ENCODE peak calls at places on chromosomes 12 and 14, in six cellular contexts. One of them, this sample, is unnamed.

GRCh38 chr12:65269603-65270002 is 8.9 kb upstream of the MSRB3 start:
- DNase-seq in SK-N-SH: no peak
- DNase-seq in adrenal gland: no peak
- DNase-seq in B cell: no peak
- DNase-seq in substantia nigra: no peak
- DNase-seq in CD8-positive, alpha-beta T cell: no peak
- DNase-seq in this sample: no peak

GRCh38 chr14:50736932-50737419 is 68.9 kb upstream of the SAV1 start:
- DNase-seq in SK-N-SH: no peak
- DNase-seq in adrenal gland: no peak
- DNase-seq in B cell: no peak
- DNase-seq in substantia nigra: no peak
- DNase-seq in CD8-positive, alpha-beta T cell: no peak
- DNase-seq in this sample: no peak

GRCh38 chr14:90778468-90779255 is 37.6 kb downstream of the TTC7B start:
- DNase-seq in SK-N-SH: no peak
- DNase-seq in adrenal gland: no peak
- DNase-seq in B cell: no peak
- DNase-seq in substantia nigra: no peak
- DNase-seq in CD8-positive, alpha-beta T cell: no peak
- DNase-seq in this sample: no peak

GRCh38 chr12:7352661-7353060 is 48.8 kb downstream of the ACSM4 start:
- DNase-seq in SK-N-SH: no peak
- DNase-seq in adrenal gland: no peak
- DNase-seq in B cell: no peak
- DNase-seq in substantia nigra: no peak
- DNase-seq in CD8-positive, alpha-beta T cell: no peak
- DNase-seq in this sample: no peak

GRCh38 chr12:75834591-75834990 is 197.0 kb downstream of the PHLDA1 start:
- DNase-seq in SK-N-SH: no peak
- DNase-seq in adrenal gland: no peak
- DNase-seq in B cell: no peak
- DNase-seq in substantia nigra: no peak
- DNase-seq in CD8-positive, alpha-beta T cell: no peak
- DNase-seq in this sample: no peak

GRCh38 chr14:51294951-51295350 is 54.9 kb downstream of the TMX1 start:
- DNase-seq in SK-N-SH: peak
- DNase-seq in adrenal gland: no peak
- DNase-seq in B cell: no peak
- DNase-seq in substantia nigra: no peak
- DNase-seq in CD8-positive, alpha-beta T cell: no peak
- DNase-seq in this sample: no peak

GRCh38 chr14:61270714-61271113 is 10.4 kb downstream of the TMEM30B start:
- DNase-seq in SK-N-SH: no peak
- DNase-seq in adrenal gland: no peak
- DNase-seq in B cell: no peak
- DNase-seq in substantia nigra: no peak
- DNase-seq in CD8-positive, alpha-beta T cell: no peak
- DNase-seq in this sample: no peak

GRCh38 chr14:77140343-77140936 is 1.2 kb downstream of the ZDHHC22 start:
- DNase-seq in SK-N-SH: no peak
- DNase-seq in adrenal gland: no peak
- DNase-seq in B cell: no peak
- DNase-seq in substantia nigra: no peak
- DNase-seq in CD8-positive, alpha-beta T cell: no peak
- DNase-seq in this sample: no peak

GRCh38 chr12:93707836-93708235 is 30.7 kb downstream of the CRADD start:
- DNase-seq in SK-N-SH: no peak
- DNase-seq in adrenal gland: no peak
- DNase-seq in B cell: no peak
- DNase-seq in substantia nigra: no peak
- DNase-seq in CD8-positive, alpha-beta T cell: no peak
- DNase-seq in this sample: peak

GRCh38 chr12:76143343-76144252 is 59.1 kb upstream of the NAP1L1 start:
- DNase-seq in SK-N-SH: no peak
- DNase-seq in adrenal gland: no peak
- DNase-seq in B cell: no peak
- DNase-seq in substantia nigra: no peak
- DNase-seq in CD8-positive, alpha-beta T cell: no peak
- DNase-seq in this sample: no peak

GRCh38 chr12:19850341-19851065 is 411.2 kb downstream of the AEBP2 start:
- DNase-seq in SK-N-SH: no peak
- DNase-seq in adrenal gland: no peak
- DNase-seq in B cell: no peak
- DNase-seq in substantia nigra: no peak
- DNase-seq in CD8-positive, alpha-beta T cell: no peak
- DNase-seq in this sample: no peak

GRCh38 chr14:77653473-77653872 is 37.0 kb upstream of the SPTLC2 start:
- DNase-seq in SK-N-SH: peak
- DNase-seq in adrenal gland: no peak
- DNase-seq in B cell: no peak
- DNase-seq in substantia nigra: no peak
- DNase-seq in CD8-positive, alpha-beta T cell: no peak
- DNase-seq in this sample: no peak

GRCh38 chr12:95774311-95775045 is 16.1 kb downstream of the NTN4 start:
- DNase-seq in SK-N-SH: no peak
- DNase-seq in adrenal gland: no peak
- DNase-seq in B cell: no peak
- DNase-seq in substantia nigra: no peak
- DNase-seq in CD8-positive, alpha-beta T cell: no peak
- DNase-seq in this sample: no peak

GRCh38 chr14:81435578-81436295 is 35.6 kb upstream of the STON2 start:
- DNase-seq in SK-N-SH: peak
- DNase-seq in adrenal gland: peak
- DNase-seq in B cell: peak
- DNase-seq in substantia nigra: peak
- DNase-seq in CD8-positive, alpha-beta T cell: no peak
- DNase-seq in this sample: peak

GRCh38 chr12:29796823-29797263 is 13.1 kb upstream of the TMTC1 start:
- DNase-seq in SK-N-SH: no peak
- DNase-seq in adrenal gland: peak
- DNase-seq in B cell: no peak
- DNase-seq in substantia nigra: no peak
- DNase-seq in CD8-positive, alpha-beta T cell: no peak
- DNase-seq in this sample: no peak

GRCh38 chr14:101503431-101504095 is 57.7 kb upstream of the DIO3 start:
- DNase-seq in SK-N-SH: no peak
- DNase-seq in adrenal gland: no peak
- DNase-seq in B cell: no peak
- DNase-seq in substantia nigra: no peak
- DNase-seq in CD8-positive, alpha-beta T cell: no peak
- DNase-seq in this sample: no peak

GRCh38 chr12:18153826-18154225 is 63.8 kb upstream of the RERGL start:
- DNase-seq in SK-N-SH: no peak
- DNase-seq in adrenal gland: no peak
- DNase-seq in B cell: no peak
- DNase-seq in substantia nigra: no peak
- DNase-seq in CD8-positive, alpha-beta T cell: no peak
- DNase-seq in this sample: no peak

GRCh38 chr14:62304172-62304571 is 542.0 kb downstream of the SNAPC1 start:
- DNase-seq in SK-N-SH: no peak
- DNase-seq in adrenal gland: no peak
- DNase-seq in B cell: no peak
- DNase-seq in substantia nigra: no peak
- DNase-seq in CD8-positive, alpha-beta T cell: no peak
- DNase-seq in this sample: peak